ENCODE peak calls at places on chromosome 16, in nine cellular contexts. I is spleen, H is right lobe of liver, F is body of pancreas, O is bronchial epithelial cell, N is A549, T is heart left ventricle, A is heart right ventricle, Q is hepatocyte. S is an unnamed sample.

GRCh38 chr16:4846503-4846900 is 586 bp downstream of the GLYR1 start:
- DNase-seq in I (peak; percentile 92), H (peak; percentile 73), F (peak; percentile 52), O (peak; percentile 68), N (peak; percentile 46), T (no peak), A (peak; percentile 63), Q (peak; percentile 80), S (peak; percentile 41)

GRCh38 chr16:24499193-24499814 is 40.1 kb upstream of the RBBP6 start:
- DNase-seq in I (no peak), H (no peak), F (no peak), O (peak; percentile 13), N (peak; percentile 57), T (no peak), A (no peak), Q (peak; percentile 47), S (peak; percentile 35)

GRCh38 chr16:31105677-31106213 is 2.4 kb upstream of the BCKDK start:
- DNase-seq in I (peak; percentile 95), H (peak; percentile 95), F (peak; percentile 92), O (no peak), N (peak; percentile 82), T (peak; percentile 94), A (peak; percentile 88), Q (peak; percentile 83), S (peak; percentile 94)

GRCh38 chr16:19238386-19238785 is 47.1 kb upstream of the CLEC19A start:
- DNase-seq in I (no peak), H (no peak), F (no peak), O (no peak), N (no peak), T (no peak), A (no peak), Q (no peak), S (no peak)

GRCh38 chr16:4415538-4416199 is 727 bp downstream of the CORO7 start:
- DNase-seq in I (peak; percentile 95), H (peak; percentile 71), F (no peak), O (no peak), N (no peak), T (peak; percentile 80), A (no peak), Q (peak; percentile 66), S (peak; percentile 75)

GRCh38 chr16:2429771-2430663 is 770 bp downstream of the CCNF start:
- DNase-seq in I (peak; percentile 70), H (peak; percentile 47), F (no peak), O (peak; percentile 63), N (no peak), T (no peak), A (no peak), Q (peak; percentile 61), S (no peak)

GRCh38 chr16:53159781-53160436 is 105.1 kb downstream of the CHD9 start:
- DNase-seq in I (no peak), H (no peak), F (no peak), O (peak; percentile 53), N (peak; percentile 63), T (no peak), A (peak; percentile 32), Q (peak; percentile 70), S (peak; percentile 26)

GRCh38 chr16:31179153-31179746 is 689 bp upstream of the FUS start:
- DNase-seq in I (no peak), H (no peak), F (no peak), O (no peak), N (no peak), T (no peak), A (peak; percentile 18), Q (no peak), S (no peak)

GRCh38 chr16:55323637-55324490 is at the start of gene IRX6:
- DNase-seq in I (no peak), H (no peak), F (no peak), O (no peak), N (peak; percentile 41), T (no peak), A (peak; percentile 71), Q (peak; percentile 53), S (no peak)

GRCh38 chr16:68347605-68348004 is 36.8 kb downstream of the PRMT7 start:
- DNase-seq in I (no peak), H (no peak), F (no peak), O (no peak), N (no peak), T (no peak), A (no peak), Q (no peak), S (no peak)

GRCh38 chr16:68344252-68344651 is 33.4 kb downstream of the PRMT7 start:
- DNase-seq in I (peak; percentile 12), H (no peak), F (no peak), O (no peak), N (no peak), T (no peak), A (peak; percentile 46), Q (no peak), S (no peak)

GRCh38 chr16:68346892-68347480 is 36.2 kb downstream of the PRMT7 start:
- DNase-seq in I (no peak), H (no peak), F (no peak), O (no peak), N (no peak), T (no peak), A (no peak), Q (no peak), S (no peak)

GRCh38 chr16:68345351-68345810 is 34.6 kb downstream of the PRMT7 start:
- DNase-seq in I (no peak), H (peak; percentile 84), F (no peak), O (no peak), N (no peak), T (no peak), A (peak; percentile 58), Q (no peak), S (peak; percentile 81)

GRCh38 chr16:68345958-68346635 is 35.3 kb downstream of the PRMT7 start:
- DNase-seq in I (no peak), H (peak; percentile 90), F (no peak), O (no peak), N (no peak), T (no peak), A (no peak), Q (no peak), S (no peak)
- TF ChIP-seq CTCF in I (no peak), H (peak; percentile 45), F (no peak), O (no peak), N (no peak), T (no peak), A (no peak), Q (no peak), S (no peak)

GRCh38 chr16:82072313-82072712 is 37.3 kb downstream of the HSD17B2 start:
- DNase-seq in I (no peak), H (no peak), F (no peak), O (no peak), N (no peak), T (no peak), A (no peak), Q (no peak), S (no peak)

GRCh38 chr16:82074019-82074558 is 39.0 kb downstream of the HSD17B2 start:
- DNase-seq in I (no peak), H (no peak), F (no peak), O (no peak), N (no peak), T (no peak), A (no peak), Q (no peak), S (no peak)

GRCh38 chr16:82070656-82071369 is 35.8 kb downstream of the HSD17B2 start:
- DNase-seq in I (no peak), H (no peak), F (no peak), O (peak; percentile 98), N (peak; percentile 6), T (no peak), A (no peak), Q (no peak), S (no peak)

GRCh38 chr16:82067810-82068325 is 32.8 kb downstream of the HSD17B2 start:
- DNase-seq in I (no peak), H (no peak), F (no peak), O (no peak), N (no peak), T (no peak), A (no peak), Q (no peak), S (no peak)

GRCh38 chr16:82071421-82071820 is 36.4 kb downstream of the HSD17B2 start:
- DNase-seq in I (no peak), H (no peak), F (no peak), O (peak; percentile 92), N (no peak), T (no peak), A (no peak), Q (no peak), S (no peak)
- TF ChIP-seq CTCF in I (no peak), H (no peak), F (no peak), O (no peak), N (no peak), T (no peak), A (no peak), Q (no peak), S (no peak)

DNA sequence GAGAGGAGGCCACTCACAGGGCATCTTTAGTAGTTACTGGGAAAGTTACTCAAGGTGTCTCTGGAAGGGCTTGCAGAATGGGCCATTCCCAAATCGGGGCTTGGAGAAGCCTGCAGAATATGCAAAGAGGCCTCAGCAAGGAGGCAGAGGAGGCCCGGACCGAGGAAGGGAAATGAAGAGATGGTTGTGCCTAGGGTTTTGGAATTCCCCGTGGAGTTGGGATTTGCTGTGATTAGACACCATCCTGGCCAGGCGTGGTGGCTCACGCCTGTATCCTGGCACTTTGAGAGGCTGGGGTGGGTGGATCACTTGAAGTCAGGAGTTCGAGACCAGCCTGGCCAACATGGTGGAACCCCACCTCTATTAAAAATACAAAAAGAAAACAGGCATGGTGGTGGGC is 193.0 kb downstream of the IRF8 start:
- DNase-seq in I (peak; percentile 38), H (no peak), F (no peak), O (no peak), N (no peak), T (no peak), A (no peak), Q (no peak), S (no peak)
- TF ChIP-seq CTCF in I (no peak), H (no peak), F (no peak), O (no peak), N (no peak), T (no peak), A (no peak), Q (no peak), S (no peak)

DNA sequence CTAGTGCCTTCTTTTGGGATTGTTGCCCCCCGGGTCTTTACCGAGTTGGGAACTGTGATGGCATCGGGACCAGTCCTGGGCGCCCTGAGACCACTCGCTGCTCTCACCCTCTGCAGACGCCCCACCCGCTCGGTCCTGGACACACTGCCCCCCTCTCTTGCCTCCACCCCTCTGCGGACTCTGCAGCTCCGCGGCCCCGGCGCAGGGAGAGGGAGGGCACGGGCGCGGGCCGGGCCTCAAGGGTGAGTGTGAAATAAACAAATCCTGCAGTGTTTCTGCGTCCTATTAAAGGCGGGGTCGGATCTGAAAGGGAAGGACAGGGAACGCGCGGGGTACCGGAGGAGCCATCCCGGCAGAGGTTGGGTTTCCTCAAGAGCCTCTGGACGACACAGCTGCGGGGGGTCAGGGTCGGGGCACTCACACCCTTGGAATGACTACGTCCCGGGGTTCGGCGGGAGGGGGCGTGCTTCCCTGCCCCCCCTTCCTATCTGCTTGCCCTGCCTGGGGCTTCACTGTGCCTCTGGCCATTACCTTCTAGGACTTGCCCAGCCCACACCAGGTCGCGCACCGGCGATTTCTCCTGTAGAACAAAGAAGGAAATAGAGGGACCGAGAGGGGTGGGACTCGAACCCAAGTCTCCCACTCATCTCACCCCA is 514 bp upstream of the HSF4 start:
- DNase-seq in I (peak; percentile 78), H (no peak), F (no peak), O (no peak), N (no peak), T (peak; percentile 69), A (no peak), Q (no peak), S (peak; percentile 23)
- TF ChIP-seq CTCF in I (no peak), H (no peak), F (no peak), O (no peak), N (no peak), T (no peak), A (no peak), Q (no peak), S (no peak)

S was measured in activated CD8-positive, alpha-beta T cell treated with anti-CD3 and anti-CD28 coated beads for 36 hours.